ENCODE peak calls at places on chromosomes 11 and 22, in eight cellular contexts. I is spleen, Q is K562, V is breast epithelium, K is HCT116, F is GM23338, E is prostate gland, R is endothelial cell of umbilical vein. C is an unnamed sample.

GRCh38 chr11:125603207-125603606 is 10.6 kb downstream of the STT3A start:
- DNase-seq in I (no peak), Q (no peak), V (no peak), K (no peak), F (no peak), E (no peak), R (no peak), C (no peak)

GRCh38 chr22:30602049-30602448 is 4.9 kb upstream of the TCN2 start:
- DNase-seq in I (no peak), Q (peak; percentile 45), V (no peak), K (peak; percentile 53), F (peak; percentile 78), E (no peak), R (peak; percentile 26), C (no peak)

GRCh38 chr11:13875643-13876042 is 86.9 kb upstream of the SPON1 start:
- DNase-seq in I (no peak), Q (no peak), V (no peak), K (no peak), F (peak; percentile 9), E (no peak), R (no peak), C (no peak)

GRCh38 chr22:40620464-40621046 is 16.0 kb downstream of the MRTFA start:
- DNase-seq in I (no peak), Q (peak; percentile 68), V (no peak), K (peak; percentile 66), F (no peak), E (no peak), R (no peak), C (no peak)

GRCh38 chr22:50114221-50114981 is 24.6 kb downstream of the MOV10L1 start:
- DNase-seq in I (no peak), Q (no peak), V (no peak), K (no peak), F (no peak), E (no peak), R (peak; percentile 92), C (no peak)

GRCh38 chr11:103927535-103927934 is 108.9 kb upstream of the DDI1 start:
- DNase-seq in I (no peak), Q (no peak), V (no peak), K (no peak), F (peak; percentile 25), E (no peak), R (no peak), C (no peak)

GRCh38 chr22:37344735-37345462 is 62.6 kb downstream of the CYTH4 start:
- DNase-seq in I (no peak), Q (no peak), V (no peak), K (no peak), F (no peak), E (no peak), R (no peak), C (no peak)

GRCh38 chr11:65941720-65942310 is 3.5 kb upstream of the TSGA10IP start:
- DNase-seq in I (no peak), Q (no peak), V (no peak), K (no peak), F (no peak), E (no peak), R (no peak), C (no peak)

GRCh38 chr22:49788492-49788891 is 39.2 kb downstream of the BRD1 start:
- DNase-seq in I (peak; percentile 85), Q (no peak), V (peak; percentile 28), K (no peak), F (no peak), E (peak; percentile 46), R (peak; percentile 49), C (no peak)

GRCh38 chr22:31178859-31179258 is 18.9 kb downstream of the RNF185 start:
- DNase-seq in I (no peak), Q (no peak), V (no peak), K (no peak), F (no peak), E (no peak), R (no peak), C (no peak)

GRCh38 chr22:26259510-26259909 is 90.2 kb downstream of the SEZ6L start:
- DNase-seq in I (no peak), Q (peak; percentile 27), V (no peak), K (peak; percentile 0), F (peak; percentile 89), E (no peak), R (peak; percentile 14), C (no peak)

GRCh38 chr11:132632641-132633124 is 899.6 kb downstream of the OPCML start:
- DNase-seq in I (no peak), Q (no peak), V (no peak), K (no peak), F (no peak), E (no peak), R (peak; percentile 28), C (no peak)

GRCh38 chr22:25892678-25893077 is 150.7 kb downstream of the MYO18B start:
- DNase-seq in I (no peak), Q (no peak), V (no peak), K (no peak), F (peak; percentile 22), E (no peak), R (no peak), C (no peak)

GRCh38 chr22:27554106-27554814 is 247.3 kb downstream of the MN1 start:
- DNase-seq in I (no peak), Q (no peak), V (no peak), K (no peak), F (no peak), E (no peak), R (peak; percentile 10), C (peak; percentile 98)

GRCh38 chr22:32309585-32310251 is 47.9 kb upstream of the RFPL3 start:
- DNase-seq in I (no peak), Q (no peak), V (no peak), K (no peak), F (peak; percentile 35), E (no peak), R (no peak), C (no peak)

GRCh38 chr11:96197801-96198465 is 145.1 kb downstream of the MAML2 start:
- DNase-seq in I (no peak), Q (no peak), V (no peak), K (no peak), F (no peak), E (no peak), R (peak; percentile 14), C (no peak)

GRCh38 chr11:130882138-130882551 is 34.1 kb downstream of the SNX19 start:
- DNase-seq in I (no peak), Q (no peak), V (no peak), K (no peak), F (no peak), E (no peak), R (peak; percentile 63), C (no peak)

GRCh38 chr22:35305525-35306070 is 5.9 kb downstream of the TOM1 start:
- DNase-seq in I (peak; percentile 25), Q (no peak), V (no peak), K (no peak), F (no peak), E (no peak), R (no peak), C (no peak)

GRCh38 chr22:27197071-27197470 is 539.7 kb downstream of the MIAT start:
- DNase-seq in I (no peak), Q (no peak), V (no peak), K (no peak), F (no peak), E (no peak), R (no peak), C (no peak)

GRCh38 chr22:44201556-44202129 is 20.9 kb downstream of the PARVG start:
- DNase-seq in I (no peak), Q (no peak), V (no peak), K (no peak), F (no peak), E (no peak), R (no peak), C (no peak)

GRCh38 chr22:28864878-28865596 is 18.3 kb upstream of the ZNRF3 start:
- DNase-seq in I (peak; percentile 41), Q (no peak), V (no peak), K (no peak), F (no peak), E (no peak), R (no peak), C (no peak)

GRCh38 chr11:133065847-133066485 is 466.3 kb downstream of the OPCML start:
- DNase-seq in I (no peak), Q (no peak), V (no peak), K (no peak), F (no peak), E (no peak), R (no peak), C (no peak)

GRCh38 chr11:95089620-95090542 is at the start of gene ENDOD1:
- DNase-seq in I (peak; percentile 98), Q (peak; percentile 91), V (peak; percentile 72), K (no peak), F (peak; percentile 90), E (peak; percentile 80), R (peak; percentile 87), C (no peak)
- TF ChIP-seq POLR2AphosphoS5 in I (peak; percentile 89), Q (peak; percentile 50), V (peak; percentile 32), K (peak; percentile 91), F (peak; percentile 22), E (peak; percentile 48), R (peak; percentile 68), C (no peak)

GRCh38 chr22:48729499-48730171 is 1098.0 kb downstream of the BRD1 start:
- DNase-seq in I (peak; percentile 28), Q (no peak), V (no peak), K (no peak), F (no peak), E (no peak), R (no peak), C (no peak)
- H3K27ac ChIP-seq in I (no peak overlapping the region), Q (no peak overlapping the region), V (no peak overlapping the region), K (no peak overlapping the region), F (no peak overlapping the region), E (no peak overlapping the region), R (no peak overlapping the region), C (no peak overlapping the region)

GRCh38 chr11:90805172-90805571 is 582.3 kb upstream of the CHORDC1 start:
- DNase-seq in I (no peak), Q (no peak), V (no peak), K (no peak), F (peak; percentile 9), E (no peak), R (no peak), C (no peak)
- TF ChIP-seq POLR2AphosphoS5 in I (no peak), Q (no peak), V (no peak), K (no peak), F (no peak), E (no peak), R (no peak), C (no peak)

DNA sequence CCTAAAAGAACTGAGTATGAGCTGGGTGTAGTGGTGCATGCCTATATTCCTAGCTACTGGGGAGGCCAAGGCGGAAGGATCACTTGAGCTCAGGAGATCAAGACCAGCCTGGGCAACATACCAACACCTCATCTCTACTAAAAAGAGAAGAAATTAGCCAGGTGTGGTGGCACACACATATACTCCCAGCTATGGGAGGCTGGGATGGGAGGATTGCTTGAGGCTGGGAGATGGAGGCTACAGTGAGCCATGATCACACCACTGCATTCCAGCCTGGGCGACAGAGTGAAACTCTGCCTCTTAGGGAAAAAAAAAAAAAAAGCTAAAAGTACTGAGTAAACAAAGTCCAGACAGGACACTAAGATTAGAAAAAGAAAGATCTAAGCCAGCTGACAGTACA is 3.5 kb upstream of the HTR3B start:
- DNase-seq in I (no peak), Q (no peak), V (no peak), K (no peak), F (no peak), E (no peak), R (no peak), C (no peak)
- H3K27ac ChIP-seq in I (no peak overlapping the region), Q (no peak overlapping the region), V (no peak overlapping the region), K (no peak overlapping the region), F (no peak overlapping the region), E (no peak overlapping the region), R (no peak overlapping the region), C (no peak overlapping the region)

GRCh38 chr11:225734-226453 is 10.2 kb downstream of the SIRT3 start:
- DNase-seq in I (no peak), Q (no peak), V (no peak), K (no peak), F (no peak), E (no peak), R (no peak), C (no peak)
- TF ChIP-seq POLR2AphosphoS5 in I (no peak), Q (no peak), V (no peak), K (no peak), F (no peak), E (no peak), R (no peak), C (no peak)

C was measured in SK-N-MC.